ENCODE peak calls at places on chromosomes 13 and 19, in four cellular contexts. U is K562; L is CD8-positive, alpha-beta T cell; M is left lobe of liver. Y is an unnamed sample.

GRCh38 chr19:6767081-6767356 is 216 bp downstream of the SH2D3A start:
- DNase-seq in M (no peak), L (no peak), U (peak; percentile 55), Y (no peak)

GRCh38 chr13:114161644-114162532 is 17.2 kb upstream of the CFAP97D2 start:
- DNase-seq in L (no peak), M (no peak), U (no peak), Y (peak; percentile 84)

GRCh38 chr19:51565583-51565982 is 5.5 kb upstream of the ZNF175 start:
- DNase-seq in L (no peak), U (peak; percentile 62), M (no peak), Y (no peak)

GRCh38 chr13:23609414-23610186 is 39.4 kb downstream of the TNFRSF19 start:
- DNase-seq in M (no peak), U (no peak), L (no peak), Y (no peak)

GRCh38 chr19:55283548-55284393 is at the start of gene BRSK1:
- DNase-seq in M (no peak), U (peak; percentile 67), L (no peak), Y (no peak)

GRCh38 chr13:45833663-45834062 is 17.9 kb downstream of the SIAH3 start:
- DNase-seq in M (no peak), U (no peak), L (no peak), Y (no peak)

GRCh38 chr19:6484251-6484650 is 2.7 kb upstream of the DENND1C start:
- DNase-seq in U (no peak), M (no peak), L (no peak), Y (no peak)

GRCh38 chr13:102400619-102401125 is 1.2 kb downstream of the FGF14 start:
- DNase-seq in L (no peak), M (no peak), U (no peak), Y (no peak)

GRCh38 chr19:37691881-37692504 is 27.6 kb downstream of the ZNF607 start:
- DNase-seq in L (peak; percentile 54), U (peak; percentile 82), M (peak; percentile 52), Y (peak; percentile 75)

GRCh38 chr13:98613591-98613990 is 36.7 kb upstream of the STK24 start:
- DNase-seq in L (no peak), U (no peak), M (no peak), Y (no peak)

GRCh38 chr13:48626726-48627451 is 26.8 kb upstream of the CYSLTR2 start:
- DNase-seq in M (no peak), L (no peak), U (no peak), Y (no peak)

GRCh38 chr13:87669379-87669978 is 1.7 kb upstream of the SLITRK5 start:
- DNase-seq in M (no peak), L (no peak), U (peak; percentile 1), Y (no peak)

GRCh38 chr13:75788494-75788991 is 152.4 kb downstream of the LMO7 start:
- DNase-seq in U (no peak), L (no peak), M (no peak), Y (peak; percentile 75)